ENCODE peak calls at places on chromosomes 3 and 15, in six cellular contexts. R is B cell, E is astrocyte of the spinal cord, S is OCI-LY7, F is chondrocyte, D is tibial nerve. Q is an unnamed sample.

GRCh38 chr3:88626426-88627120 is 476.8 kb downstream of the C3orf38 start:
- DNase-seq in R (no peak), E (no peak), S (no peak), F (no peak), D (no peak), Q (no peak)

GRCh38 chr3:97910931-97911351 is 61.3 kb downstream of the RIOX2 start:
- DNase-seq in R (no peak), E (no peak), S (peak; percentile 23), F (no peak), D (no peak), Q (peak; percentile 7)

GRCh38 chr15:40354408-40355171 is 3.4 kb upstream of the DISP2 start:
- DNase-seq in R (no peak), E (peak; percentile 76), S (peak; percentile 31), F (no peak), D (no peak), Q (no peak)

GRCh38 chr3:99716463-99716995 is 78.1 kb downstream of the COL8A1 start:
- DNase-seq in R (no peak), E (no peak), S (no peak), F (no peak), D (no peak), Q (no peak)

GRCh38 chr3:103308921-103309320 is 874.1 kb downstream of the ZPLD1 start:
- DNase-seq in R (no peak), E (no peak), S (no peak), F (no peak), D (no peak), Q (no peak)

GRCh38 chr15:48851956-48852355 is 26.0 kb upstream of the EID1 start:
- DNase-seq in R (no peak), E (no peak), S (no peak), F (no peak), D (no peak), Q (no peak)

GRCh38 chr15:28027714-28028076 is 71.4 kb downstream of the OCA2 start:
- DNase-seq in R (no peak), E (no peak), S (no peak), F (no peak), D (no peak), Q (no peak)

GRCh38 chr3:141395005-141395589 is 26.8 kb downstream of the ZBTB38 start:
- DNase-seq in R (no peak), E (no peak), S (no peak), F (no peak), D (no peak), Q (no peak)

GRCh38 chr3:108830991-108831390 is 8.4 kb downstream of the TRAT1 start:
- DNase-seq in R (no peak), E (no peak), S (no peak), F (no peak), D (no peak), Q (no peak)

GRCh38 chr3:4980229-4981159 is 1.3 kb downstream of the BHLHE40 start:
- DNase-seq in R (peak; percentile 90), E (peak; percentile 95), S (peak; percentile 67), F (peak; percentile 95), D (peak; percentile 86), Q (peak; percentile 73)

GRCh38 chr3:49119439-49119838 is 1.2 kb downstream of the USP19 start:
- DNase-seq in R (no peak), E (no peak), S (no peak), F (no peak), D (no peak), Q (no peak)

GRCh38 chr15:101613130-101614000 is 38.8 kb downstream of the TM2D3 start:
- DNase-seq in R (no peak), E (peak; percentile 25), S (no peak), F (no peak), D (peak; percentile 27), Q (peak; percentile 29)

GRCh38 chr3:32109256-32109655 is 2.8 kb downstream of the GPD1L start:
- DNase-seq in R (no peak), E (peak; percentile 63), S (no peak), F (no peak), D (peak; percentile 82), Q (no peak)

GRCh38 chr3:114223146-114223545 is 14.2 kb downstream of the ZNF80 start:
- DNase-seq in R (no peak), E (peak; percentile 9), S (peak; percentile 35), F (no peak), D (no peak), Q (no peak)

GRCh38 chr3:3907023-3907422 is 107.8 kb downstream of the LRRN1 start:
- DNase-seq in R (no peak), E (no peak), S (no peak), F (no peak), D (no peak), Q (no peak)

GRCh38 chr3:71446734-71447133 is 136.8 kb downstream of the FOXP1 start:
- DNase-seq in R (no peak), E (no peak), S (no peak), F (no peak), D (no peak), Q (no peak)

GRCh38 chr3:41441139-41441538 is 241.8 kb downstream of the CTNNB1 start:
- DNase-seq in R (no peak), E (no peak), S (no peak), F (no peak), D (no peak), Q (no peak)

GRCh38 chr3:29186982-29187718 is 93.7 kb upstream of the RBMS3 start:
- DNase-seq in R (no peak), E (peak; percentile 91), S (no peak), F (no peak), D (no peak), Q (no peak)

GRCh38 chr15:67805871-67806538 is 19.3 kb upstream of the SKOR1 start:
- DNase-seq in R (no peak), E (no peak), S (no peak), F (peak; percentile 59), D (no peak), Q (no peak)

GRCh38 chr3:40768536-40768935 is 243.8 kb downstream of the ZNF621 start:
- DNase-seq in R (no peak), E (no peak), S (no peak), F (no peak), D (no peak), Q (no peak)

GRCh38 chr3:191331443-191331842 is 1.1 kb upstream of the UTS2B start:
- DNase-seq in R (no peak), E (peak; percentile 59), S (no peak), F (no peak), D (no peak), Q (no peak)

GRCh38 chr15:92645051-92645631 is 10.4 kb downstream of the FAM174B start:
- DNase-seq in R (no peak), E (no peak), S (no peak), F (no peak), D (no peak), Q (no peak)

GRCh38 chr3:14468621-14468981 is 66.2 kb downstream of the SLC6A6 start:
- DNase-seq in R (no peak), E (no peak), S (no peak), F (no peak), D (no peak), Q (no peak)

GRCh38 chr3:141122455-141123030 is 71.4 kb downstream of the SPSB4 start:
- DNase-seq in R (no peak), E (no peak), S (no peak), F (no peak), D (no peak), Q (no peak)

GRCh38 chr3:178129109-178129508 is 407.1 kb upstream of the KCNMB2 start:
- DNase-seq in R (no peak), E (no peak), S (no peak), F (no peak), D (no peak), Q (no peak)

GRCh38 chr15:61081028-61081322 is 148.1 kb downstream of the RORA start:
- DNase-seq in R (no peak), E (peak; percentile 61), S (no peak), F (no peak), D (no peak), Q (no peak)

GRCh38 chr3:88034463-88034862 is 24.3 kb downstream of the CGGBP1 start:
- DNase-seq in R (no peak), E (no peak), S (no peak), F (no peak), D (no peak), Q (no peak)

GRCh38 chr3:143441772-143442171 is 322.2 kb downstream of the CHST2 start:
- DNase-seq in R (no peak), E (no peak), S (no peak), F (no peak), D (no peak), Q (no peak)

GRCh38 chr3:143439785-143440184 is 320.2 kb downstream of the CHST2 start:
- DNase-seq in R (no peak), E (no peak), S (no peak), F (no peak), D (no peak), Q (no peak)

GRCh38 chr3:143430582-143430981 is 311.0 kb downstream of the CHST2 start:
- DNase-seq in R (no peak), E (no peak), S (no peak), F (no peak), D (no peak), Q (no peak)

GRCh38 chr3:143433787-143434378 is 314.3 kb downstream of the CHST2 start:
- DNase-seq in R (no peak), E (no peak), S (peak; percentile 15), F (no peak), D (no peak), Q (peak; percentile 38)

GRCh38 chr3:143436231-143436930 is 316.8 kb downstream of the CHST2 start:
- DNase-seq in R (no peak), E (no peak), S (no peak), F (no peak), D (no peak), Q (no peak)
- TF ChIP-seq CTCF in R (no peak), E (no peak), S (no peak), F (no peak), D (no peak), Q (no peak)

DNA sequence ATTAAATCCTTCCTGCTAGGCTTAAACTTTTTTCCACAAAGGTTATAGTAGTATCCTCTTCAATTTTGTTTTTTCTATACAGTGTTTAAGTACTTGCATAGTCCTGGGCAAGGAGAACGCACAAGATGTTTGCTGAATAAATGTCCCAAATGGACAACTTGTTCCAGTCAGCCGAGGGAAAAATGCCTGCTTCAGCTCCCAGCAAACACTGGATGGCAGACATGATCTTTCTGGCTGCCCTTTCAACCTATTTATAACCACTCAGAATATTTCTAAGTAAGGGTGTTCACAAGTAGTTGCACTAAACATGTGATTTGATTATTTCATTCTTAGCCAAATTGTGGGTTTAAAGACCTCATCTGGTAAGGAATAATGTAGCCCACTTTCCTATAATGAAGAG is 29.8 kb downstream of the GNB4 start:
- DNase-seq in R (no peak), E (peak; percentile 45), S (peak; percentile 21), F (no peak), D (no peak), Q (no peak)
- TF ChIP-seq CTCF in R (peak; percentile 30), E (peak; percentile 51), S (peak; percentile 61), F (peak; percentile 83), D (peak; percentile 36), Q (no peak)

GRCh38 chr15:81174759-81175327 is 21.8 kb upstream of the IL16 start:
- DNase-seq in R (no peak), E (no peak), S (no peak), F (no peak), D (no peak), Q (no peak)
- TF ChIP-seq CTCF in R (no peak), E (no peak), S (peak; percentile 49), F (peak; percentile 31), D (no peak), Q (no peak)

DNA sequence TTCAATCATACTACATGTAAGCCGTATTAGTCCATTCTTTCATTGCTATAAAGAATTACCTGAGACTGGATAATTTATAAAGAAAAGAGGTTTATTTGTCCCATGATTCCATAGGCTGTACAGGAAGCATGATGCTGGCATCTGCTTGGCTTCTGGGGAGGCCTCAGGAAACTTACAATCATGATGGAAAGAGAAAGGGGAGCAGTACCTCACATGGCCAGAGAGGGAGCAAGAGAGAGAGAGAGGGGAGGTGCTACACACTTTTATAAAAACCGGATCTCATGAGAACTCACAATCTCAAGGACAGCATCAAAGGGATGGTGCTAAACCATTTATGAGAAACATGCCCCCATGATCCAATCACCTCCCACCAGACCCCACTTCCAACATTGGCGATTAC is 14.3 kb upstream of the CLASP2 start:
- DNase-seq in R (no peak), E (no peak), S (peak; percentile 13), F (no peak), D (no peak), Q (no peak)
- TF ChIP-seq CTCF in R (peak; percentile 43), E (peak; percentile 37), S (peak; percentile 57), F (peak; percentile 60), D (peak; percentile 4), Q (no peak)

Q was measured in GM13976.